ENCODE peak calls at places on chromosomes 1 and 21, in four cellular contexts. One of them, this sample, is unnamed.

GRCh38 chr1:98420376-98421097 is 241.0 kb upstream of the SNX7 start:
- DNase-seq in upper lobe of left lung: no peak
- DNase-seq in GM12892: no peak
- DNase-seq in HepG2: no peak
- DNase-seq in this sample: no peak

GRCh38 chr1:235013512-235013911 is 115.1 kb downstream of the TOMM20 start:
- DNase-seq in upper lobe of left lung: peak; percentile 35
- DNase-seq in GM12892: no peak
- DNase-seq in HepG2: no peak
- DNase-seq in this sample: no peak

GRCh38 chr21:36087362-36088138 is 17.7 kb downstream of the CBR1 start:
- DNase-seq in upper lobe of left lung: no peak
- DNase-seq in HepG2: no peak
- DNase-seq in GM12892: no peak
- DNase-seq in this sample: no peak

GRCh38 chr1:157110686-157111085 is 11.1 kb upstream of the ETV3L start:
- DNase-seq in upper lobe of left lung: no peak
- DNase-seq in GM12892: no peak
- DNase-seq in HepG2: no peak
- DNase-seq in this sample: no peak

GRCh38 chr1:45557422-45557944 is 6.9 kb downstream of the AKR1A1 start:
- DNase-seq in GM12892: no peak
- DNase-seq in HepG2: no peak
- DNase-seq in upper lobe of left lung: peak; percentile 29
- DNase-seq in this sample: no peak

GRCh38 chr21:39422468-39423241 is 22.9 kb downstream of the LCA5L start:
- DNase-seq in HepG2: no peak
- DNase-seq in GM12892: no peak
- DNase-seq in upper lobe of left lung: no peak
- DNase-seq in this sample: no peak

GRCh38 chr1:66460776-66461175 is 73.2 kb upstream of the SGIP1 start:
- DNase-seq in upper lobe of left lung: no peak
- DNase-seq in GM12892: no peak
- DNase-seq in HepG2: no peak
- DNase-seq in this sample: no peak

GRCh38 chr1:204408074-204408507 is 3.5 kb downstream of the PPP1R15B start:
- DNase-seq in HepG2: no peak
- DNase-seq in GM12892: no peak
- DNase-seq in upper lobe of left lung: peak; percentile 85
- DNase-seq in this sample: no peak

GRCh38 chr1:241451981-241452380 is 67.6 kb downstream of the FH start:
- DNase-seq in GM12892: no peak
- DNase-seq in upper lobe of left lung: no peak
- DNase-seq in HepG2: no peak
- DNase-seq in this sample: no peak

GRCh38 chr1:110673805-110674336 is 869 bp downstream of the KCNA3 start:
- DNase-seq in GM12892: no peak
- DNase-seq in upper lobe of left lung: no peak
- DNase-seq in HepG2: no peak
- DNase-seq in this sample: no peak

GRCh38 chr1:91805343-91805801 is 80.6 kb downstream of the TGFBR3 start:
- DNase-seq in HepG2: no peak
- DNase-seq in GM12892: no peak
- DNase-seq in upper lobe of left lung: no peak
- DNase-seq in this sample: no peak

GRCh38 chr21:17688912-17689874 is 76.5 kb upstream of the BTG3 start:
- DNase-seq in upper lobe of left lung: peak; percentile 33
- DNase-seq in HepG2: peak; percentile 33
- DNase-seq in GM12892: no peak
- DNase-seq in this sample: no peak

GRCh38 chr21:42056468-42056867 is 14.6 kb upstream of the UMODL1 start:
- DNase-seq in upper lobe of left lung: no peak
- DNase-seq in GM12892: no peak
- DNase-seq in HepG2: no peak
- DNase-seq in this sample: no peak

GRCh38 chr1:205598841-205599666 is 32.8 kb downstream of the ELK4 start:
- DNase-seq in GM12892: no peak
- DNase-seq in upper lobe of left lung: no peak
- DNase-seq in HepG2: no peak
- DNase-seq in this sample: no peak

GRCh38 chr1:219931033-219931432 is 2.7 kb upstream of the SLC30A10 start:
- DNase-seq in HepG2: no peak
- DNase-seq in upper lobe of left lung: no peak
- DNase-seq in GM12892: no peak
- DNase-seq in this sample: no peak

GRCh38 chr1:22204989-22205913 is 62.4 kb upstream of the WNT4 start:
- DNase-seq in upper lobe of left lung: no peak
- DNase-seq in GM12892: no peak
- DNase-seq in HepG2: no peak
- DNase-seq in this sample: no peak
- TF ChIP-seq POLR2AphosphoS5 in upper lobe of left lung: no peak
- TF ChIP-seq POLR2AphosphoS5 in GM12892: no peak
- TF ChIP-seq POLR2AphosphoS5 in HepG2: no peak
- TF ChIP-seq POLR2AphosphoS5 in this sample: no peak

GRCh38 chr1:43549921-43550597 is 19.4 kb downstream of the PTPRF start:
- DNase-seq in GM12892: no peak
- DNase-seq in upper lobe of left lung: peak; percentile 85
- DNase-seq in HepG2: no peak
- DNase-seq in this sample: no peak
- TF ChIP-seq POLR2AphosphoS5 in GM12892: no peak
- TF ChIP-seq POLR2AphosphoS5 in upper lobe of left lung: peak; percentile 14
- TF ChIP-seq POLR2AphosphoS5 in HepG2: no peak
- TF ChIP-seq POLR2AphosphoS5 in this sample: peak; percentile 68

GRCh38 chr1:15684042-15684461 is at the start of gene PLEKHM2:
- DNase-seq in HepG2: no peak
- DNase-seq in upper lobe of left lung: peak; percentile 40
- DNase-seq in GM12892: peak; percentile 85
- DNase-seq in this sample: no peak
- TF ChIP-seq POLR2AphosphoS5 in HepG2: peak; percentile 30
- TF ChIP-seq POLR2AphosphoS5 in upper lobe of left lung: peak; percentile 49
- TF ChIP-seq POLR2AphosphoS5 in GM12892: no peak
- TF ChIP-seq POLR2AphosphoS5 in this sample: no peak

GRCh38 chr1:43512133-43512532 is 18.6 kb upstream of the PTPRF start:
- DNase-seq in upper lobe of left lung: no peak
- DNase-seq in HepG2: no peak
- DNase-seq in GM12892: no peak
- DNase-seq in this sample: no peak
- TF ChIP-seq POLR2AphosphoS5 in upper lobe of left lung: no peak
- TF ChIP-seq POLR2AphosphoS5 in HepG2: no peak
- TF ChIP-seq POLR2AphosphoS5 in GM12892: no peak
- TF ChIP-seq POLR2AphosphoS5 in this sample: no peak

GRCh38 chr1:80896957-80897356 is 903.8 kb upstream of the ADGRL2 start:
- DNase-seq in upper lobe of left lung: no peak
- DNase-seq in GM12892: no peak
- DNase-seq in HepG2: no peak
- DNase-seq in this sample: no peak

GRCh38 chr1:80892452-80892995 is 908.2 kb upstream of the ADGRL2 start:
- DNase-seq in upper lobe of left lung: no peak
- DNase-seq in GM12892: no peak
- DNase-seq in HepG2: no peak
- DNase-seq in this sample: no peak

GRCh38 chr1:80893140-80893539 is 907.6 kb upstream of the ADGRL2 start:
- DNase-seq in GM12892: no peak
- DNase-seq in upper lobe of left lung: no peak
- DNase-seq in HepG2: no peak
- DNase-seq in this sample: no peak
- TF ChIP-seq POLR2AphosphoS5 in GM12892: no peak
- TF ChIP-seq POLR2AphosphoS5 in upper lobe of left lung: no peak
- TF ChIP-seq POLR2AphosphoS5 in HepG2: no peak
- TF ChIP-seq POLR2AphosphoS5 in this sample: no peak

GRCh38 chr1:43288785-43289466 is 3.5 kb upstream of the C1orf210 start:
- DNase-seq in HepG2: no peak
- DNase-seq in upper lobe of left lung: no peak
- DNase-seq in GM12892: no peak
- DNase-seq in this sample: no peak
- TF ChIP-seq POLR2AphosphoS5 in HepG2: no peak
- TF ChIP-seq POLR2AphosphoS5 in upper lobe of left lung: no peak
- TF ChIP-seq POLR2AphosphoS5 in GM12892: no peak
- TF ChIP-seq POLR2AphosphoS5 in this sample: no peak

GRCh38 chr1:83860506-83861221 is 138.3 kb downstream of the TTLL7 start:
- DNase-seq in HepG2: peak; percentile 27
- DNase-seq in GM12892: peak; percentile 26
- DNase-seq in upper lobe of left lung: peak; percentile 86
- DNase-seq in this sample: no peak
- TF ChIP-seq POLR2AphosphoS5 in HepG2: no peak
- TF ChIP-seq POLR2AphosphoS5 in GM12892: no peak
- TF ChIP-seq POLR2AphosphoS5 in upper lobe of left lung: no peak
- TF ChIP-seq POLR2AphosphoS5 in this sample: peak; percentile 43

GRCh38 chr1:59154406-59154805 is 142.5 kb upstream of the FGGY start:
- DNase-seq in GM12892: no peak
- DNase-seq in HepG2: no peak
- DNase-seq in upper lobe of left lung: no peak
- DNase-seq in this sample: no peak

GRCh38 chr1:59151387-59151761 is 145.5 kb upstream of the FGGY start:
- DNase-seq in HepG2: no peak
- DNase-seq in GM12892: no peak
- DNase-seq in upper lobe of left lung: no peak
- DNase-seq in this sample: no peak

GRCh38 chr1:59149435-59149834 is 147.5 kb upstream of the FGGY start:
- DNase-seq in upper lobe of left lung: no peak
- DNase-seq in HepG2: no peak
- DNase-seq in GM12892: no peak
- DNase-seq in this sample: no peak

GRCh38 chr1:59151860-59152259 is 145.0 kb upstream of the FGGY start:
- DNase-seq in GM12892: no peak
- DNase-seq in HepG2: no peak
- DNase-seq in upper lobe of left lung: no peak
- DNase-seq in this sample: no peak

DNA sequence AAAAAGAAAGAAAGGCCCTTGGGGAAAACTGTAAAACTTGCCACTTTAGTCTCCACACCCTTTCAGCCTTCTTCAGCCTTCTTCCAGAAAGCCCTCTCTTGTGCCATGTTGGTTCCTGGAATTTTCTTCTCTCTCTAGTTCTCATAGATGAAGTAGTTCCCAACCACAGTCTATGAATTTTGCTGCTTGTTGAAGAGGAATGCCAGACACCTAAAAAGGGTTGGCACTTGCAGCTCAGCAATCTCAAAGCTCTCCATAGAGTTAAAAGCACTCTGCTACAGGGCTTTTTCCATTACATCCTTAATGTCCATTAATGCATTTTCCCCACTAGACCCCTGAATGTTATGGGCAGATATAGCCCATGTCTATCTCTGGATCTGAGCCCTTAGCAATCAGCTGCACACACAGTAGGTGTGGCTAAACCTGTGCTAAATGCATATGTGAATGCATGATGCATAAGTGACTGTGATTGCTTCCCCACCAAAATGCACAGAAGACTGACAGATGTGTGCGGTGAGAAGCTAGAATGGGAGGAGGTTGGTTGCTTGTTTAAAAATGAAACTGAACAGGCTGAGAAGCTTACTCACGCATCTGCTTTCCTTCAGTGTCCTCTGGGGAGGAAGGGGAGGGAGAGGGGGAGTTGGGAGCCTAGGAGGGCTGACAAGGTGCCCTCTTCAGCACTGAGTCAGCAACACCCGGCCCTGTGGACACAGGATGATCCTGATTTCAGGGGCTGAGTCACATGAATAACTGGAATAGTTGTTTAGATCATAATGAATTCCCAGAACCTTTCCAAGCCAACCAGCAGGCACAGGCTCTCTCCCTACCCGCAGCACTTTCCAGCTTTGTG is 146.1 kb upstream of the FGGY start:
- DNase-seq in HepG2: peak; percentile 44
- DNase-seq in upper lobe of left lung: peak; percentile 52
- DNase-seq in GM12892: no peak
- DNase-seq in this sample: no peak
- TF ChIP-seq POLR2AphosphoS5 in HepG2: no peak
- TF ChIP-seq POLR2AphosphoS5 in upper lobe of left lung: peak; percentile 66
- TF ChIP-seq POLR2AphosphoS5 in GM12892: no peak
- TF ChIP-seq POLR2AphosphoS5 in this sample: peak; percentile 68

DNA sequence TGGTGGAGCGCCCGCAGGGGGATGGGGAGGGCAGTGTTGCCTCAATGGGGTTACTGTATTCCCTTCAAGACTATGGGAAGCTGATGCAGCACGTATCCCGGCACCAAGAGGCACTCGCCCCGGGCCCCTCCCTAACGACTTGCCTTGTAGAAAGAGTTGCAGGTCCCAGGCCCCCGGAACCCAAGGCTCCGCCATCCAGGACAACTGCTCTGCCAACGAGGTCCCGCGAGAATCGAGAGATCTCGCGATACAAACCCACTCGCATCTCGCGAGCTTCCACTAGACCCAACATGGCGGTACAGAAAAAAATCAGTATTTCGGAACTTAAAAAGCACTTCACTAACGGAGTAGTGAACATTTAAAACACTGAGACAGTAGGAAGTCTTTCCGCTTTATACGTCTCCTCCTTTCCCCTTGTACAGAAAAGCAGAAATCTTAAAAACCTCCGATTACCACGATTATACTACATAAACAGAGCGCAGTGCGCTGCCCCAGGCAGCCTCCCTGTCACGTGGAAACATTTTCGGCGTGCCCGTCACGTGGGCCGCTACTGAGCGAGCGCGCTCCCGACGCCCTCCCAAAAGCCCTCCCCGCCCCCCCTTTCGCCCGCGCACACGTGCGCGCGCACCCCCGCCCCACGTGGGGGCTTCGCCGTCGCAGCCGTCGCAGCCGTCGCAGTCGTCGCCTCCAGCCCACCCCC is at the start of gene ZZZ3:
- DNase-seq in GM12892: peak; percentile 74
- DNase-seq in upper lobe of left lung: peak; percentile 93
- DNase-seq in HepG2: peak; percentile 91
- DNase-seq in this sample: peak; percentile 95
- TF ChIP-seq POLR2AphosphoS5 in GM12892: peak; percentile 54
- TF ChIP-seq POLR2AphosphoS5 in upper lobe of left lung: peak; percentile 14
- TF ChIP-seq POLR2AphosphoS5 in HepG2: peak; percentile 79
- TF ChIP-seq POLR2AphosphoS5 in this sample: peak; percentile 70

This sample was measured in vagina.